ENCODE peak calls at places on chromosomes 2 and 18, in five cellular contexts. N is A549, B is GM23248, P is fibroblast of lung, M is mammary epithelial cell. S is an unnamed sample.

GRCh38 chr2:193895226-193895625 is 1700.5 kb upstream of the TMEFF2 start:
- DNase-seq in N (no peak), B (no peak), P (no peak), M (no peak), S (no peak)

GRCh38 chr18:37450434-37451133 is 115.0 kb downstream of the CELF4 start:
- DNase-seq in N (no peak), B (no peak), P (peak; percentile 13), M (no peak), S (peak; percentile 81)

GRCh38 chr2:118986733-118987132 is 44.7 kb downstream of the MARCO start:
- DNase-seq in N (no peak), B (no peak), P (no peak), M (no peak), S (no peak)

GRCh38 chr18:23453657-23454011 is 547 bp downstream of the RIOK3 start:
- DNase-seq in N (peak; percentile 31), B (peak; percentile 78), P (peak; percentile 74), M (peak; percentile 91), S (no peak)

GRCh38 chr2:160140001-160140400 is 60.1 kb downstream of the ITGB6 start:
- DNase-seq in N (no peak), B (peak; percentile 50), P (no peak), M (no peak), S (no peak)

GRCh38 chr2:183248866-183249567 is 124.8 kb downstream of the NUP35 start:
- DNase-seq in N (peak; percentile 28), B (peak; percentile 54), P (peak; percentile 16), M (peak; percentile 42), S (peak; percentile 47)

GRCh38 chr2:7044253-7045250 is 127.3 kb downstream of the RNF144A start:
- DNase-seq in N (peak; percentile 57), B (peak; percentile 64), P (peak; percentile 44), M (peak; percentile 21), S (peak; percentile 81)

GRCh38 chr2:73640537-73640936 is 1.7 kb downstream of the NAT8 start:
- DNase-seq in N (no peak), B (no peak), P (no peak), M (no peak), S (no peak)

GRCh38 chr18:24173997-24174396 is 35.1 kb downstream of the CABYR start:
- DNase-seq in N (no peak), B (no peak), P (no peak), M (no peak), S (no peak)

GRCh38 chr2:46719499-46719898 is 196.1 kb downstream of the MCFD2 start:
- DNase-seq in N (peak; percentile 83), B (peak; percentile 75), P (peak; percentile 92), M (peak; percentile 20), S (no peak)

GRCh38 chr18:25327631-25328030 is 24.3 kb downstream of the ZNF521 start:
- DNase-seq in N (no peak), B (no peak), P (no peak), M (no peak), S (no peak)

GRCh38 chr2:60213865-60214657 is 339.4 kb downstream of the BCL11A start:
- DNase-seq in N (peak; percentile 10), B (peak; percentile 64), P (no peak), M (peak; percentile 84), S (no peak)

GRCh38 chr18:56479836-56480235 is 158.6 kb downstream of the TXNL1 start:
- DNase-seq in N (no peak), B (no peak), P (no peak), M (no peak), S (no peak)

GRCh38 chr2:47194410-47194809 is 39.3 kb upstream of the STPG4 start:
- DNase-seq in N (no peak), B (peak; percentile 7), P (no peak), M (no peak), S (no peak)

GRCh38 chr18:46721331-46721730 is 35.5 kb downstream of the ST8SIA5 start:
- DNase-seq in N (no peak), B (no peak), P (no peak), M (no peak), S (no peak)

GRCh38 chr2:67309281-67309680 is 87.9 kb upstream of the ETAA1 start:
- DNase-seq in N (peak; percentile 55), B (peak; percentile 47), P (no peak), M (peak; percentile 32), S (no peak)

GRCh38 chr2:102061286-102061699 is 69.5 kb downstream of the IL1R2 start:
- DNase-seq in N (no peak), B (no peak), P (no peak), M (no peak), S (no peak)

GRCh38 chr2:227472265-227473018 is 486 bp downstream of the AGFG1 start:
- DNase-seq in N (no peak), B (peak; percentile 63), P (no peak), M (peak; percentile 34), S (peak; percentile 88)

GRCh38 chr2:102761763-102762162 is at the start of gene TMEM182:
- DNase-seq in N (no peak), B (no peak), P (no peak), M (no peak), S (no peak)

GRCh38 chr2:69177785-69178636 is 165.0 kb downstream of the ANTXR1 start:
- DNase-seq in N (peak; percentile 93), B (peak; percentile 97), P (peak; percentile 88), M (peak; percentile 71), S (peak; percentile 44)

GRCh38 chr2:239064891-239065290 is 217.0 kb downstream of the TWIST2 start:
- DNase-seq in N (no peak), B (no peak), P (no peak), M (no peak), S (no peak)

GRCh38 chr18:48292229-48292628 is 117.0 kb downstream of the ZBTB7C start:
- DNase-seq in N (no peak), B (no peak), P (no peak), M (no peak), S (no peak)

GRCh38 chr2:2012505-2012904 is 268.2 kb upstream of the PXDN start:
- DNase-seq in N (no peak), B (no peak), P (peak; percentile 86), M (no peak), S (no peak)

GRCh38 chr2:5549061-5549601 is 143.1 kb upstream of the SOX11 start:
- DNase-seq in N (no peak), B (no peak), P (peak; percentile 92), M (no peak), S (no peak)
- H3K4me2 ChIP-seq in N (no peak overlapping the region), B (no peak overlapping the region), P (no peak overlapping the region), M (no peak overlapping the region), S (no peak overlapping the region)

DNA sequence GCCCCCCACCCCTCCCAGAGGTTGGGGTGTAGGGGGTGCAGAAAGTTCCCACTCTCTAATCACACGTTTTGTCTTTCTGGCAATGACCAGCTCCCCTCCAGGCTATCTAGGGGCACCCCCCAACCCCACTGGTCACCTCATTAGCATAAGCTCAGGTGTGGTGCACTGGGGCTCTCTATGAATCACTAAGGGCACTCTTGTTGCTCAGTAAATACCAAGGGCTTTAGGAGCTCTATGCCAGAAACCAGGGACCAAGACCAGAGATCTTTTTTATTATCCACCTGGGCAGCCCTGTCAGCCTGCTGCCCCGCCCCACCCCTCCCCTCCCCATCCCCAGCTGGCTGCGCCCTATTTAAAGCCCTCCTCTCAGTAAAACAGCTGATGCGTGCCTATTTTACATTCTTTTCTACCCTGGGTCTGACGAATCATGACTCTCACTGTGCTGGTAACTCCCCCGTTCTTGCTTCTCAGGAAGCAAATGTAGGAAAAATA is 24.3 kb downstream of the NCK2 start:
- DNase-seq in N (no peak), B (peak; percentile 58), P (peak; percentile 75), M (no peak), S (no peak)
- H3K4me2 ChIP-seq in N (no peak overlapping the region), B (no peak overlapping the region), P (no peak overlapping the region), M (no peak overlapping the region), S (no peak overlapping the region)

GRCh38 chr18:50817898-50818250 is 1.9 kb downstream of the MRO start:
- DNase-seq in N (no peak), B (peak; percentile 31), P (peak; percentile 42), M (no peak), S (no peak)

GRCh38 chr18:50816767-50817166 is 3.0 kb downstream of the MRO start:
- DNase-seq in N (no peak), B (no peak), P (peak; percentile 51), M (no peak), S (no peak)

GRCh38 chr18:50813353-50813752 is 6.5 kb downstream of the MRO start:
- DNase-seq in N (no peak), B (no peak), P (no peak), M (no peak), S (no peak)

GRCh38 chr18:50814387-50814786 is 5.4 kb downstream of the MRO start:
- DNase-seq in N (no peak), B (no peak), P (no peak), M (no peak), S (no peak)

DNA sequence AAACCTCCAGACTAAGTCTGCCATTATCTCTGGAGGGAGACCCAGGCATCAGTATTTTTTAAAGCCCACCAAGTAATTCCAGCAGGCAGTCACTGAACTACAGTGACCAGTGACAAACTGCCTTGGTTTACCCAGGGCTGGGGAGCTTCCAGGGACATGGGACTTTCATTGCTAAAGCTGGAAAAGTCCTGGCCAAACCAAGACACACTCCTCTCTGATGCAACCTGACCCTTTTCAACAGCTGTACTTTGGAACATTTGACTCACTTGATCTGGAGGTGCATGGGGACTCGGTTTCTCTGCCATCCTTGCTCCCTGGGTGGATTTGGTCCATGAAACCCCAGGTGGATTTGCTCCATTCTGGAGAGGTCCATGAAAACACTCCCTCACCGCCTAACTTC is 7.0 kb downstream of the MRO start:
- DNase-seq in N (no peak), B (no peak), P (no peak), M (no peak), S (no peak)
- H3K4me2 ChIP-seq in N (no peak overlapping the region), B (no peak overlapping the region), P (no peak overlapping the region), M (no peak overlapping the region), S (no peak overlapping the region)

GRCh38 chr2:120434487-120434886 is 88.6 kb downstream of the INHBB start:
- DNase-seq in N (no peak), B (peak; percentile 76), P (no peak), M (no peak), S (no peak)
- H3K4me2 ChIP-seq in N (no peak overlapping the region), B (no peak overlapping the region), P (no peak overlapping the region), M (no peak overlapping the region), S (no peak overlapping the region)

DNA sequence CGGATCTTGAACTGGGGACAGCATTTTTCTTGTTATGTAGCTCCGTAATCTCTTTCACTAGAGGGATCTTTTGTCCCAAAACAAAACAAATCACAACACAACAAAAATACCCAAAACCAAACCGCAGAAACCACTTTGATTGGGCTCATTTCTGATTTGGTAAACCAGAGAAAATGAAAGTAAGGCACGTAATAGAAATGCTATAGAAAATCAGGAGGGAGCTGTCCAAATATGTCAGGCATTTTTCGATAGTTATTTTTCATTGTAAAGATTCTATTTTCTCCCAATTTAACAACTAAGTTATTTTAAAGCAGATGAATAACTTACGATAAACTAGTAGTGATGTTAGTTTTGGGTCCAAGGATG is 406.5 kb downstream of the XIRP2 start:
- DNase-seq in N (no peak), B (peak; percentile 40), P (no peak), M (peak; percentile 29), S (no peak)
- H3K4me2 ChIP-seq in N (peak overlapping the region; percentile 99), B (peak overlapping the region; percentile 99), P (peak overlapping the region; percentile 93), M (peak overlapping the region; percentile 100), S (peak overlapping the region; percentile 98)

GRCh38 chr18:32091325-32091723 is 350 bp upstream of the RNF138 start:
- DNase-seq in N (no peak), B (no peak), P (no peak), M (no peak), S (no peak)

GRCh38 chr18:32091724-32092421 is at the start of gene RNF138:
- DNase-seq in N (peak; percentile 90), B (peak; percentile 91), P (peak; percentile 82), M (peak; percentile 82), S (peak; percentile 89)

GRCh38 chr18:32083781-32084180 is 7.9 kb upstream of the RNF138 start:
- DNase-seq in N (no peak), B (no peak), P (no peak), M (no peak), S (no peak)

GRCh38 chr18:32081881-32082280 is 9.8 kb upstream of the RNF138 start:
- DNase-seq in N (no peak), B (peak; percentile 9), P (peak; percentile 74), M (no peak), S (no peak)

GRCh38 chr18:32086866-32087265 is 4.8 kb upstream of the RNF138 start:
- DNase-seq in N (no peak), B (peak; percentile 89), P (peak; percentile 70), M (peak; percentile 79), S (no peak)
- H3K4me2 ChIP-seq in N (no peak overlapping the region), B (peak overlapping the region; percentile 39), P (no peak overlapping the region), M (no peak overlapping the region), S (no peak overlapping the region)